ENCODE peak calls at places on chromosomes 11 and 22, in four cellular contexts. One of them, this sample, is unnamed.

GRCh38 chr11:114265084-114265878 is 30.9 kb upstream of the NNMT start:
- DNase-seq in Karpas-422: no peak
- DNase-seq in heart left ventricle: no peak
- DNase-seq in Peyer's patch: no peak
- DNase-seq in this sample: no peak

GRCh38 chr22:30088468-30088867 is 8.2 kb downstream of the HORMAD2 start:
- DNase-seq in Karpas-422: no peak
- DNase-seq in heart left ventricle: no peak
- DNase-seq in Peyer's patch: no peak
- DNase-seq in this sample: no peak

GRCh38 chr22:19675428-19675827 is 38.9 kb upstream of the SEPTIN5 start:
- DNase-seq in Karpas-422: no peak
- DNase-seq in heart left ventricle: no peak
- DNase-seq in Peyer's patch: no peak
- DNase-seq in this sample: no peak

GRCh38 chr11:43316451-43316850 is 4.7 kb downstream of the API5 start:
- DNase-seq in Karpas-422: no peak
- DNase-seq in heart left ventricle: no peak
- DNase-seq in Peyer's patch: no peak
- DNase-seq in this sample: peak; percentile 76

GRCh38 chr11:91749231-91749630 is 475.4 kb upstream of the FAT3 start:
- DNase-seq in Karpas-422: no peak
- DNase-seq in heart left ventricle: no peak
- DNase-seq in Peyer's patch: no peak
- DNase-seq in this sample: no peak

GRCh38 chr11:64767344-64768299 is 7.8 kb upstream of the PYGM start:
- DNase-seq in Karpas-422: peak; percentile 89
- DNase-seq in heart left ventricle: peak; percentile 73
- DNase-seq in Peyer's patch: peak; percentile 89
- DNase-seq in this sample: no peak

GRCh38 chr11:127804775-127805446 is 782.4 kb downstream of the ETS1 start:
- DNase-seq in Karpas-422: no peak
- DNase-seq in heart left ventricle: no peak
- DNase-seq in Peyer's patch: no peak
- DNase-seq in this sample: no peak

GRCh38 chr11:46547579-46547978 is 46.2 kb downstream of the AMBRA1 start:
- DNase-seq in Karpas-422: no peak
- DNase-seq in heart left ventricle: no peak
- DNase-seq in Peyer's patch: no peak
- DNase-seq in this sample: no peak

GRCh38 chr11:112797072-112797471 is 164.1 kb upstream of the NCAM1 start:
- DNase-seq in Karpas-422: no peak
- DNase-seq in heart left ventricle: no peak
- DNase-seq in Peyer's patch: no peak
- DNase-seq in this sample: no peak

GRCh38 chr11:911031-911889 is 650 bp upstream of the CHID1 start:
- DNase-seq in Karpas-422: peak; percentile 76
- DNase-seq in heart left ventricle: peak; percentile 53
- DNase-seq in Peyer's patch: peak; percentile 31
- DNase-seq in this sample: peak; percentile 19

DNA sequence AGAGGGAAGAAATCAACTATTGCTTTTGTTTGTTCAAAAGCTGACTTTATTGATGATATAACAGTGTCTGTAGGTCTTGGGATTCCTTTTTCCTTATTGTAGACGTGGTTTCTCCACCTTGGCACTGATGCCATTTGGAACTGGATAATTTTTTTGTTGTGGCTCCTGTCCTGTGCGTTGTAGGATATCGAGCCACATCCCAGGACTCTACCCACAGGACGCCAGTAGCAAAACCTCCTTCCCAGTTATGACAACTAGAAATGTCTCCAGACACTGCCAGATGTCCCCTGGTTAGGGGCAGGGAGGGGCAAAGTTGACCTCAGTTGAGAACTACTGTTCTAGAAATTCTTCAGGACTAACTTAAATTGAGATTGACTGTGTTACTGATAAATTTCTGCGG is 45.8 kb downstream of the ZNRF3 start:
- DNase-seq in Karpas-422: no peak
- DNase-seq in heart left ventricle: no peak
- DNase-seq in Peyer's patch: no peak
- DNase-seq in this sample: no peak
- H3K4me1 ChIP-seq in Karpas-422: peaks cover 29% of the 10 kb centered on the region
- H3K4me1 ChIP-seq in heart left ventricle: peaks cover 6% of the 10 kb centered on the region
- H3K4me1 ChIP-seq in Peyer's patch: no peaks in the 10 kb centered on the region
- H3K4me1 ChIP-seq in this sample: no peaks in the 10 kb centered on the region

GRCh38 chr11:66603072-66603471 is 10.1 kb downstream of the CCS start:
- DNase-seq in Karpas-422: no peak
- DNase-seq in heart left ventricle: no peak
- DNase-seq in Peyer's patch: no peak
- DNase-seq in this sample: no peak

GRCh38 chr11:66604161-66604560 is 11.2 kb downstream of the CCS start:
- DNase-seq in Karpas-422: no peak
- DNase-seq in heart left ventricle: no peak
- DNase-seq in Peyer's patch: no peak
- DNase-seq in this sample: no peak

GRCh38 chr11:66598993-66599392 is 6.0 kb downstream of the CCS start:
- DNase-seq in Karpas-422: no peak
- DNase-seq in heart left ventricle: no peak
- DNase-seq in Peyer's patch: no peak
- DNase-seq in this sample: no peak

GRCh38 chr11:66600924-66601233 is 7.9 kb downstream of the CCS start:
- DNase-seq in Karpas-422: no peak
- DNase-seq in heart left ventricle: no peak
- DNase-seq in Peyer's patch: no peak
- DNase-seq in this sample: no peak

GRCh38 chr11:66600219-66600923 is 7.4 kb downstream of the CCS start:
- DNase-seq in Karpas-422: no peak
- DNase-seq in heart left ventricle: no peak
- DNase-seq in Peyer's patch: no peak
- DNase-seq in this sample: no peak
- H3K4me1 ChIP-seq in Karpas-422: peaks cover 11% of the 10 kb centered on the region
- H3K4me1 ChIP-seq in heart left ventricle: peaks cover 20% of the 10 kb centered on the region
- H3K4me1 ChIP-seq in Peyer's patch: peaks cover 6% of the 10 kb centered on the region
- H3K4me1 ChIP-seq in this sample: no peaks in the 10 kb centered on the region

DNA sequence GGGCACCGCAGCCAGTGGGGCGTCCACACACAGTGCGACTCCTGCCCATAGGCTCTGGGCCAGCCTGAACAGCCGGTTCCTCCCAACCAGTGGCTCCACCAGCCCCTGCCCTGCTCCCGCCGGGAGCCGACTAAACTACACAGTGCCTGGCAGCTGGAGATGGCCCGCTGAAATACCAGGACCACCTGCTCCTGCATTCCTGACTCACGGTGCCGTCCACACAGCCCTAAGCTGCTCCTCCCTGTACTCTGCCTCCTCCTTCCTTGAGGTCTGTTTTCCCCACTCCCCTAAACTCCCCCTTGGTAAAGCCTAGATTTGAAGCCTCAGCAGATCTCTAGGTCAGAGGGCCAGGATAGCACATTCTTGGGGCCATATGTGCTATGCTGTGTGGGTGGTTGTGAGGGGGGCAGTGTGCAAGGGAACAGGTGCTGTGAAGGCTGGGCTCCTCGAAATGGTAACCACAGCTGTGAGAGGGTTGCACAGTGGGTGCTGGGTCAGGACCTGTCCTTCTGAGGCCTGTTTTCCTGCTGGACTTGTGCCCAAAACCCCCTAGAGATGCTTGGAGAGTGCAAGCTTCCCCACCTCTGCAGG is 9.7 kb downstream of the LRFN4 start:
- DNase-seq in Karpas-422: no peak
- DNase-seq in heart left ventricle: no peak
- DNase-seq in Peyer's patch: no peak
- DNase-seq in this sample: no peak
- H3K4me1 ChIP-seq in Karpas-422: peaks cover 23% of the 10 kb centered on the region
- H3K4me1 ChIP-seq in heart left ventricle: no peaks in the 10 kb centered on the region
- H3K4me1 ChIP-seq in Peyer's patch: peaks cover 5% of the 10 kb centered on the region
- H3K4me1 ChIP-seq in this sample: peaks cover 33% of the 10 kb centered on the region

GRCh38 chr22:45531944-45532631 is 29.4 kb downstream of the FBLN1 start:
- DNase-seq in Karpas-422: no peak
- DNase-seq in heart left ventricle: no peak
- DNase-seq in Peyer's patch: no peak
- DNase-seq in this sample: no peak

GRCh38 chr22:45534339-45535192 is 31.9 kb downstream of the FBLN1 start:
- DNase-seq in Karpas-422: no peak
- DNase-seq in heart left ventricle: no peak
- DNase-seq in Peyer's patch: no peak
- DNase-seq in this sample: no peak

GRCh38 chr22:45535400-45535799 is 32.7 kb downstream of the FBLN1 start:
- DNase-seq in Karpas-422: no peak
- DNase-seq in heart left ventricle: no peak
- DNase-seq in Peyer's patch: no peak
- DNase-seq in this sample: no peak

GRCh38 chr22:45531441-45531840 is 28.8 kb downstream of the FBLN1 start:
- DNase-seq in Karpas-422: no peak
- DNase-seq in heart left ventricle: no peak
- DNase-seq in Peyer's patch: no peak
- DNase-seq in this sample: no peak

GRCh38 chr22:45533731-45534130 is 31.0 kb downstream of the FBLN1 start:
- DNase-seq in Karpas-422: no peak
- DNase-seq in heart left ventricle: no peak
- DNase-seq in Peyer's patch: no peak
- DNase-seq in this sample: no peak
- H3K4me1 ChIP-seq in Karpas-422: no peaks in the 10 kb centered on the region
- H3K4me1 ChIP-seq in heart left ventricle: peaks cover 20% of the 10 kb centered on the region
- H3K4me1 ChIP-seq in Peyer's patch: no peaks in the 10 kb centered on the region
- H3K4me1 ChIP-seq in this sample: no peaks in the 10 kb centered on the region